ENCODE peak calls at places on chromosomes 12 and 14, in five cellular contexts. K is H1, Q is mesendoderm, B is IMR-90, I is H9. J is an unnamed sample. For H3K4me1, the result is how much of the 10 kb centered on the place peaks cover.

GRCh38 chr14:76752744-76753143 is 8.5 kb upstream of the VASH1 start:
- DNase-seq in K (no peak), Q (no peak), B (no peak), I (no peak), J (no peak)

GRCh38 chr12:38477341-38478090 is 160.9 kb downstream of the ALG10B start:
- DNase-seq in K (no peak), Q (peak), B (no peak), I (no peak), J (no peak)

GRCh38 chr12:116853507-116853906 is 27.7 kb downstream of the HRK start:
- DNase-seq in K (no peak), Q (no peak), B (no peak), I (no peak), J (no peak)

GRCh38 chr14:78448483-78449094 is 278.4 kb downstream of the NRXN3 start:
- DNase-seq in K (peak), Q (peak), B (no peak), I (peak), J (peak)

GRCh38 chr14:99872786-99873440 is 79.7 kb downstream of the EML1 start:
- DNase-seq in K (peak), Q (peak), B (peak), I (no peak), J (no peak)

GRCh38 chr14:105926415-105927093 is 400.2 kb downstream of the TMEM121 start:
- DNase-seq in K (no peak), Q (no peak), B (no peak), I (no peak), J (no peak)

GRCh38 chr12:93376436-93377251 is 1.1 kb upstream of the NUDT4 start:
- DNase-seq in K (peak), Q (peak), B (peak), I (peak), J (peak)

GRCh38 chr12:116121453-116121871 is 156.0 kb downstream of the MED13L start:
- DNase-seq in K (no peak), Q (no peak), B (peak), I (no peak), J (no peak)

GRCh38 chr12:55716582-55717396 is 943 bp downstream of the BLOC1S1 start:
- DNase-seq in K (no peak), Q (no peak), B (no peak), I (no peak), J (no peak)

GRCh38 chr14:26870722-26871121 is 272.9 kb upstream of the NOVA1 start:
- DNase-seq in K (no peak), Q (no peak), B (no peak), I (no peak), J (no peak)

GRCh38 chr12:123270380-123271181 is 1.1 kb downstream of the CDK2AP1 start:
- DNase-seq in K (peak), Q (no peak), B (peak), I (no peak), J (peak)
- H2AK5ac ChIP-seq in K (no peak), Q (no peak), B (peak), I (no peak), J (peak)

DNA sequence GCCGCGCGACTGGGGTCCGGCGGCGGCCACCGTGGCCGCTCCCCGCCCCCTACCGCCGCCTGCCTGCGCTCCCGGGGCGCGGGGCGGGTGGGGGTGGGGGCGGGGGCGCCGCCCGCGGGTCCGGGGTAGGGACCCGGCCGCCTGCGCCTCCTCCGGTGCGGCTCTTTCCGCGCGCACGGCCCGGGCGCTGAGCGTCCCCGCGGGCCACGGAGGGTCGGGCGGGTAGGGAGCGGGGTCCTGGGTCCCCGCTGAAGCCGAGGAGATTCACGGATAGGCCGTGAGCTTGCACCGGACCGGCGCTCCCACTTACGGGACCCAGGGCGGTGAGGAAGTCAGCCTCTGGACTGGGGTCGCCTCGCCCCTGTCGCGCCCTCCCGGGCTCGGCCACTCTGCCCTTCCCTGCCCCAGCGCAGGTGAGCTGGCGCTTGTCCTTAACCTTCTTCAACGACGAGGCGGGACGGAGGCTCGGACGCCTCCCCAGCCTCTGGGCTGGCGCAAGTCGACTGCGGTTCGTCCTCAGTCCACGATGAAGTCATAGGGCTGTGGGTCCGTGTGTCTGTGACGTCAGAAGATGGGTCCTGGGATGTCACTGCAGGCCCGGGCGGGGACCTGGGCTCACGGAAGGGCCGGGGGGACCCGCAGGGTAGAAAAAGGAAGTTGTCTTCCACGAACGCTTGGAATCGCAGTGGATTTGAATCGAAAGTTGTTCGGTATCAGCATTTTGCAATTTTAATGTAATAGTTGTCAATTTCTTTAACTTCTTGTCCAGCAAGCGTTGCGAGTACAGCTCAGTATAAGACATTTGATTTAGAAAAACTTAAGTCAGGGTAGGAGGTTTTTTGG is 572 bp downstream of the FBXO34 start:
- DNase-seq in K (peak), Q (peak), B (peak), I (peak), J (peak)
- H3K4me1 ChIP-seq in K (under half), Q (under half), B (under half), I (under half), J (under half)

GRCh38 chr12:132476421-132476820 is 13.5 kb upstream of the FBRSL1 start:
- DNase-seq in K (no peak), Q (no peak), B (no peak), I (no peak), J (no peak)

GRCh38 chr12:132477703-132478432 is 12.1 kb upstream of the FBRSL1 start:
- DNase-seq in K (no peak), Q (no peak), B (no peak), I (no peak), J (no peak)

GRCh38 chr12:132476038-132476414 is 13.9 kb upstream of the FBRSL1 start:
- DNase-seq in K (no peak), Q (no peak), B (no peak), I (no peak), J (no peak)

GRCh38 chr12:132478433-132478803 is 11.5 kb upstream of the FBRSL1 start:
- DNase-seq in K (no peak), Q (no peak), B (no peak), I (no peak), J (no peak)

DNA sequence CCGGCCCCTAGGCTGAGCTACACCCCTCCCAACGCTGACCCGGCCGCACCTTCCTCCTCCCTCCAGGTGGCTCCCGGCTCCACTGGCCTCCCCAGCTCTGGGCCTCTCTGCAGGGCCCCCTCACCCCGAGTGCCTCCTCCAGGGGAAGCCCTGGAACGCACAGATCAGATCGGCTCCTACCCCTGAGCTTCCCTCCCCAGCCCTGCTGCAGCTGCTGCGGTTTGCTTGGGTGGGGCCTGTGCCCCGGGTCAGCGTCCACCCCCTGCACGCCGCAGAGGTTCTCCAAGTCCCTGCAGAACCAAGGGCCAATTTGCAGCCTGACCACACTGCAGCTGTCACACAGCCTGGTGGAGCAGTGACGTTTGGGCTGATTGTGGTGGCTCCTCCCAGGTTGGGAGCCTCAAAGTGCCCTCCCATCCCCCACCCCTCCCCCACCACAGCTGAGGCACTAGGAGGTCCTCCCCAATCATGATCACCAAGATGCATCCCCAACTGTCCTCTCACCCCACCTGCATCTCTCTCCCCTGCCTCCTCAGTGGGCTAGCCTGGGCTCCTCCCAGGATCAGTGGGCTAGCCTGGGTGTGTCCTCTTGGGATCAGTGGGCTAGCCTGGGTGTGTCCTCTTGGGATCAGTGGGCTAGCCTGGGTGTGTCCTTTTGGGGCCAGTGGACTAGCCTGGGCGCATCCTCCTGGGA is 12.8 kb upstream of the FBRSL1 start:
- DNase-seq in K (no peak), Q (no peak), B (no peak), I (no peak), J (no peak)
- H2AK5ac ChIP-seq in K (no peak), Q (no peak), B (no peak), I (no peak), J (no peak)

DNA sequence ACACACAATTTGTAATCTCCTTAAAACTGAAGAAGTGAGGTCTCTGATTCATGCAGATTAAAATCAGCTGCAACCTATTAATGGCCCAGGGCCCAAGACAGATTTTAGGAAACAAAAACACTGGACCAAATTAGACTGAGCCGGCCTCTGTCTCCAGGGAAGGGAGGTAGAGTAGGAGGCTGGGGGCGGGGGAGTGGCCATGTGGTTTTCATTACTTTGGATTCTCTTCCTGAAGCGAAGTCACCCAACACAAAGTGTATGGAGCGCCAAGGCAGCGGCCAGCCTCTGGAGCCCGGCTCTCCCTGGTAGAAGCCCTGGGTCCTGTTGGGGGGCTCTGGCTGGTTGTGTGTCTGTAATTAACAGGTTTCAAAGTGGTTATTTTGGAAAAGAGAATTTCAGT is 282.7 kb downstream of the ZFP36L1 start:
- DNase-seq in K (no peak), Q (no peak), B (peak), I (no peak), J (peak)
- H3K4me1 ChIP-seq in K (under half), Q (under half), B (under half), I (under half), J (under half)

DNA sequence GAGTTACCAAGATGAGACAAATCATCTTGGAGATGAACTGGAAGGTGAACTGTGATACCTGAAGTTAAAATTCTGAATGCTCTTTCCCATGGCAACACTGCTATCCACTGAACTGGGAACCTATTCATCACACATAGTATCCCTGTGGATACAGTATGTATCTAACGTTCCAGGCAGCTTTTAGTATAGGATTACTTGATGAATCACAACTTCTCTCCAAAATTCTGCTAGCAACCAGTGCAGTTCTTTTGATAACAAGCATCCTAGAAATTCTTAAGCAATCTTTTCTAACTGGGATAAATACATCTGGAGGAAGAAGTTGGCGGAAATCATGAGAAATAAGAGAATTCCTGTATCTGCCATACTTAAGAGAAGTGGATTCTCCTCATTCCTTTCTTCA is 66.4 kb downstream of the PAWR start:
- DNase-seq in K (no peak), Q (no peak), B (peak), I (no peak), J (no peak)
- H2AK5ac ChIP-seq in K (no peak), Q (no peak), B (no peak), I (no peak), J (no peak)

GRCh38 chr12:124718458-124718857 is 145.2 kb downstream of the SCARB1 start:
- DNase-seq in K (no peak), Q (no peak), B (no peak), I (no peak), J (no peak)
- H3K4me1 ChIP-seq in K (under half), Q (under half), B (under half), I (under half), J (under half)

GRCh38 chr14:69086537-69086936 is 66.4 kb downstream of the DCAF5 start:
- DNase-seq in K (no peak), Q (no peak), B (no peak), I (no peak), J (no peak)
- H2AK5ac ChIP-seq in K (no peak), Q (no peak), B (no peak), I (no peak), J (peak)

DNA sequence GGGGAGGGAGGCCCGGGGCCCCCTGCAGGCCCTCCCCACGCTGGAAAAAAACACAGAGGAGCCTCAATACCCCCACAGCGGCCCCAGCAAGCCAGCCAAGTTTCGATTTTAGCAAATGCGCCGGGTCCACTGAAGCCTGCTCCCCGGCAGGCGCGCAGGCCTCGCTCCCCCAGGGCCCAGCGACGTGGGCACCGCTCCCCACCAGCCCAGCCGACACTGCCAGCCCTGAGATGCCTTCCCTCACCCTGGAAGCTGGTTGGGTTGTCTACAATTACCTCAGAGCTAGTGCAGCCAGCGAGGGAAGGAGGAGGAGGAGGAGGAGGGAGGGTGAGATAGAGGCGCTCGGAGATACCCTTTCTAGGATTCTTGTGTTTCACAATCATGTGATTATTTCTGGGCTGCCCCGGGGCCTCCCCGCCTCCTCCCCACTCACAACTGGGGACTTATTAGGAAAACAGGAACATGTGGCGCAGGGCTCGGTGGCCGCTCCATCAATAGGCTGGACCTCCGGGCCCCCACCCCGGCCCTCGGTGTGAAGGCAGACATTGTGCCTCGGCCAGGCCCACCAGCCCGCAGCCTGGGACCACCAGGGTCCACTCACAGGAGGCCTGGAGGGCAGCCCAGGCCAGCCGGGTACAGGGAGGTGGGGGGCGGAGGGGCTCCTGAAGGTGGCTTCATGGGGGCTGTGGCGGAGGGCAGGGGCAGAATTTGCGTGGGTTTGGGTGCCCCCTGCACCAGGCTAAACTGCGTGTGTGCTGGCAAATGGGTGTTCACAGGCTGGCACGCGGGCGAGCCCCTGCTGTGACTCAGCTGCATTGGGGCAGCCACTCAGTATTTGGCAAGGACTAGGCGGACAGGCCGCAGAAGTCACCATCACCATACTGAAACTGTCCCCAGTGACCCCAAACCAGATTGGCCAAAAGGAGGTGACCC is 109.9 kb downstream of the NCOR2 start:
- DNase-seq in K (no peak), Q (no peak), B (peak), I (no peak), J (peak)
- H3K4me1 ChIP-seq in K (under half), Q (under half), B (under half), I (under half), J (half or more)